ENCODE peak calls at places on chromosomes 2 and 18, in six cellular contexts. N is H9, X is mesenchymal stem cell, W is IMR-90, V is mesendoderm, U is H1. F is an unnamed sample.
A peak's percentile ranks its signal among the peaks of the same experiment; 100 is the strongest.

GRCh38 chr2:27117995-27118524 is 868 bp downstream of the CGREF1 start:
- DNase-seq in N (no peak), X (no peak), W (no peak), V (no peak), U (no peak), F (no peak)

GRCh38 chr2:25103287-25103871 is 61.5 kb downstream of the EFR3B start:
- DNase-seq in N (no peak), X (peak; percentile 47), W (peak; percentile 94), V (no peak), U (no peak), F (no peak)

GRCh38 chr2:222907790-222908431 is 47.1 kb downstream of the ACSL3 start:
- DNase-seq in N (peak; percentile 57), X (peak; percentile 50), W (peak; percentile 83), V (peak; percentile 79), U (no peak), F (no peak)

GRCh38 chr2:153595939-153596338 is 117.4 kb upstream of the RPRM start:
- DNase-seq in N (peak; percentile 37), X (no peak), W (no peak), V (peak; percentile 45), U (no peak), F (peak; percentile 6)

GRCh38 chr2:122451040-122451439 is 695.6 kb downstream of the TSN start:
- DNase-seq in N (peak; percentile 34), X (peak; percentile 19), W (peak; percentile 21), V (peak; percentile 55), U (no peak), F (no peak)

GRCh38 chr2:190105554-190105953 is 43.0 kb upstream of the MSTN start:
- DNase-seq in N (no peak), X (no peak), W (no peak), V (peak; percentile 50), U (no peak), F (no peak)

GRCh38 chr2:202883987-202884675 is 12.6 kb upstream of the ICA1L start:
- DNase-seq in N (no peak), X (peak; percentile 34), W (peak; percentile 85), V (peak; percentile 1), U (no peak), F (no peak)

GRCh38 chr2:26633351-26633945 is 7.7 kb downstream of the CIB4 start:
- DNase-seq in N (no peak), X (no peak), W (no peak), V (no peak), U (no peak), F (no peak)

GRCh38 chr18:74525741-74526140 is 8.6 kb upstream of the CNDP1 start:
- DNase-seq in N (peak; percentile 16), X (no peak), W (no peak), V (no peak), U (no peak), F (no peak)

GRCh38 chr18:63084220-63084619 is 235.3 kb downstream of the BCL2 start:
- DNase-seq in N (no peak), X (no peak), W (no peak), V (no peak), U (no peak), F (no peak)

GRCh38 chr18:8001711-8002110 is 434.6 kb downstream of the PTPRM start:
- DNase-seq in N (no peak), X (no peak), W (no peak), V (no peak), U (no peak), F (no peak)

GRCh38 chr2:78681386-78681785 is 344.1 kb upstream of the REG3G start:
- DNase-seq in N (no peak), X (no peak), W (no peak), V (no peak), U (no peak), F (no peak)

GRCh38 chr2:33441235-33441810 is 35.1 kb upstream of the RASGRP3 start:
- DNase-seq in N (peak; percentile 65), X (peak; percentile 73), W (peak; percentile 78), V (peak; percentile 71), U (no peak), F (peak; percentile 26)

GRCh38 chr18:9531791-9532410 is 56.6 kb downstream of the RALBP1 start:
- DNase-seq in N (no peak), X (no peak), W (peak; percentile 33), V (peak; percentile 19), U (no peak), F (no peak)

GRCh38 chr2:216306868-216307267 is 65.4 kb downstream of the MARCHF4 start:
- DNase-seq in N (peak; percentile 56), X (no peak), W (no peak), V (no peak), U (no peak), F (no peak)

GRCh38 chr2:179444056-179444455 is 179.4 kb upstream of the SESTD1 start:
- DNase-seq in N (no peak), X (no peak), W (peak; percentile 45), V (no peak), U (no peak), F (no peak)

DNA sequence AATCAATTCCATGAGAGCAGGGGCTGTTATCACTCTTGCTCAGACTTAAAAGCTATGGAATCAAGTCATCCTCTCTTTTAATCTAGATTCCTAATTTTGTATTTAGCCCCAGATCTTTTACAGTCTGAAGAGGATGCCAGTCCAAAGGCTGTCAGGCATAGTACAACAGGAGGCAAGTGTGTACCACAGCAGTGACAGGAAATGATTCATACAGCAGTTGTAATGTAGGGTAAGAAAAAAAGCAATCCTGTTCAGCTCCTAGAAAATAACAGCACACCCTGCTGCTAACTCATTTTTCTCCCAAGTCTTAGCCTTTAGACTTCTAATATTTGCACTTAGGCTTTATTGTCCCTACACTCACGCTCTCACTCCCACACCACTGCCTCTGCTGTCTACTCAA is 127.8 kb upstream of the SYT4 start:
- DNase-seq in N (no peak), X (peak; percentile 30), W (no peak), V (no peak), U (no peak), F (no peak)
- H2BK15ac ChIP-seq in N (no peak overlapping the region), X (no peak overlapping the region), W (no peak overlapping the region), V (no peak overlapping the region), U (no peak overlapping the region), F (no peak overlapping the region)

DNA sequence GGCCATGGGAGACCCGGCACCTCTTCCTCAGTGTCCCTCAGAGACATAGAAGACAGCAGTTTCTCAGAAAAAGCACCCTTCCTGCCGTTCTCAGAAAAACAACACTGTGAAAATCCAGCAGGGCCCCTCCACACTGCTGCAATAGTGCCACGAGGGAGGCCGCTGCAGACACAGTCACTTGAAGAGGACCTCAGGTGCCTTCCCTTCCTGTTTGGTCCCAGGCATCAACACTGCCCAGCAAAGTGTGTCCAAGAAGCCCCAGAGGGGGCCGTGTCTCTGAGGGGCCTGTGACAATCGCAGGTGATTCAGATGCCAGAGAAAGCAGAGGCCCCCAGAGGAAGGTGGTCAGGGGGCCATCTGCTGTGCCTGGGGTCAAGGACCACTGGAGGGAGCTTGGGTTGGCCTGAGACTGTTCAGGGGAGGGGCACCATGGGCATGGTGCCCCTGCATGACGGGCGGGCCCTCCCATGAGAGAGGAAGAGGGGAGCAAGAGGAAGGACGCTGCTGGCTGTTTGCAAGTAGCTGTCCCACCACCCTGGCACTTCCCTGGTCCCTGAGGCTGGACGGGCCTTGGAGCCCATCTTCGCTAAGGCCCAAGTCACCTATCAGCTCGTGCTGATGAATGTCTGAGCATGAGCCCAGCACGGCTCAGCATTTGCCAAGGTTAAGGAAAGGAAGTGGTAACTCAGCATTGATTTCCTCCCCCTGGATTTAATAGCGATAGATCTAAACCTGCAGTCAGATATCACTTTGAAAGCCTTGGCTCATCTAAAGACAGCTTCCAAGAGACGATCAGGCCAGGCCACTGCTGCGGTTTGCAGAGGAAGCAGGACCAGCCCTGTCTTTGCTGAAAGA is 9.1 kb downstream of the TWIST2 start:
- DNase-seq in N (no peak), X (no peak), W (no peak), V (no peak), U (no peak), F (no peak)
- H2BK15ac ChIP-seq in N (no peak overlapping the region), X (no peak overlapping the region), W (no peak overlapping the region), V (no peak overlapping the region), U (no peak overlapping the region), F (no peak overlapping the region)

GRCh38 chr2:241200822-241201395 is 12.4 kb downstream of the ANO7 start:
- DNase-seq in N (no peak), X (no peak), W (no peak), V (no peak), U (no peak), F (no peak)
- H2BK15ac ChIP-seq in N (no peak overlapping the region), X (no peak overlapping the region), W (no peak overlapping the region), V (no peak overlapping the region), U (no peak overlapping the region), F (no peak overlapping the region)

GRCh38 chr18:47253101-47253654 is 1.7 kb upstream of the SKOR2 start:
- DNase-seq in N (peak; percentile 39), X (no peak), W (no peak), V (no peak), U (peak; percentile 64), F (no peak)

GRCh38 chr18:47250415-47251046 is 929 bp downstream of the SKOR2 start:
- DNase-seq in N (peak; percentile 40), X (no peak), W (no peak), V (peak; percentile 55), U (no peak), F (no peak)

GRCh38 chr18:47248610-47249343 is 2.7 kb downstream of the SKOR2 start:
- DNase-seq in N (peak; percentile 66), X (no peak), W (no peak), V (no peak), U (peak; percentile 63), F (no peak)

GRCh38 chr18:47249602-47250001 is 1.9 kb downstream of the SKOR2 start:
- DNase-seq in N (no peak), X (no peak), W (no peak), V (no peak), U (no peak), F (no peak)

DNA sequence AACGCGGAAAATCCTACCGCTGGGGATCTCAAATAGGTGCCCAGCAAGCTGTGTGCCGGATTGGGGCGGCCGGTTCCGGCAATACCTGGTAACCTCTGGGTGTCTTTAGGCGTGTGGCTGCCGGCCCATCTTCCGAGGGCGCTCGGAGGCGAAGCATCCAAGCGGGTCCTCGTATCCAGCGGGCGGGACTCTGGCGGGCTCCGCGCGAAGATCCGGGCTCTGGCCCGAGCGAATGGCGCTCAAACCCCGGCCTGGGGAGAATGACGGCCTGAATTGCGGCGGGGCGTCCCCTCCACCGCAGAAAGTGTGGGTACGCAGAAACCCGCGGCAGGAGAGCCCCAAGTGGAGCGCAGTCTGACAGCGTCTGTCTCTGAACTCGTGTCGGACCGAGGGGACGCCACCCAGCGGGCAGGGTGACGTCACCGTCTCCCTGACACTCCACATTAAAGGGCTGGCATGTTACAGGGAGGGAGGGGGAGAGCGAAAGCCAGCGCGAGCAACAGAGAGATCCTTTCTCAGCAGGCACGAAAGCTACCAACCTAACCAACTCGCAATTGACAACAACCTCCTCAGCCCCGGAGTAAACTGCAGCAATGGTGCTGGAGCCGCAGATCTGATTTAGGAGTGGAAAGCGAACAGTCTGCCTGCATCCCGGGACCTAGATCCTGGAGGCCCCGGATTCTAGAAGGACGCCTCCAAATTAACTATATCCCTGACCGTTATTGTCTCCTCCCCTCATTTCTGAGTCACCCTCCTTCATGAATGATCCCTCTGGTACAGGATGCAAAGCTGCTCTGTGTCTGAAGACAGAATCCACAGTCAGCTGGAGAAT is at the start of gene SKOR2:
- DNase-seq in N (peak; percentile 69), X (no peak), W (no peak), V (peak; percentile 60), U (peak; percentile 80), F (no peak)
- H2BK15ac ChIP-seq in N (no peak within 1 kb of the TSS), X (no peak within 1 kb of the TSS), W (no peak within 1 kb of the TSS), V (no peak within 1 kb of the TSS), U (peak within 1 kb of the TSS; percentile 47), F (no peak within 1 kb of the TSS)

GRCh38 chr2:171344182-171344581 is 89.6 kb downstream of the METTL8 start:
- DNase-seq in N (no peak), X (no peak), W (no peak), V (no peak), U (no peak), F (no peak)
- H2BK15ac ChIP-seq in N (no peak overlapping the region), X (no peak overlapping the region), W (no peak overlapping the region), V (no peak overlapping the region), U (no peak overlapping the region), F (no peak overlapping the region)

F was measured in neuronal stem cell.